ENCODE peak calls at places on chromosomes 12 and 14, in nine cellular contexts. E, A, G, V, T, P, J, W and O are unnamed samples. For H3K4me1, the result is how much of the 10 kb centered on the place peaks cover.

GRCh38 chr12:116135209-116135930 is 142.1 kb downstream of the MED13L start:
- DNase-seq in W (no peak), E (no peak), V (no peak), G (no peak), A (peak), T (no peak), J (peak), P (no peak), O (peak)

GRCh38 chr12:27552886-27553560 is 29.0 kb downstream of the PPFIBP1 start:
- DNase-seq in A (peak), J (peak), W (no peak), T (no peak), P (no peak), V (no peak), G (no peak), E (no peak), O (no peak)

GRCh38 chr14:74954232-74954946 is 1.0 kb downstream of the PGF start:
- DNase-seq in P (no peak), W (no peak), G (peak), J (no peak), V (no peak), A (no peak), E (peak), T (no peak), O (no peak)

GRCh38 chr14:95515523-95516517 is 630 bp downstream of the SYNE3 start:
- DNase-seq in V (no peak), T (peak), E (peak), G (peak), W (peak), A (no peak), P (peak), J (peak), O (peak)

GRCh38 chr14:98382662-98383061 is 889.3 kb downstream of the BCL11B start:
- DNase-seq in A (no peak), T (no peak), E (no peak), V (no peak), G (no peak), J (no peak), W (no peak), P (no peak), O (no peak)

GRCh38 chr12:98085360-98085759 is 430.0 kb upstream of the TMPO start:
- DNase-seq in W (no peak), A (no peak), V (no peak), E (no peak), T (no peak), P (no peak), G (no peak), J (no peak), O (no peak)

GRCh38 chr12:72747460-72747859 is 475.3 kb downstream of the TRHDE start:
- DNase-seq in J (no peak), E (no peak), T (no peak), W (no peak), P (no peak), G (no peak), A (no peak), V (no peak), O (no peak)

GRCh38 chr12:78185651-78186050 is 355.0 kb downstream of the NAV3 start:
- DNase-seq in V (no peak), P (no peak), A (no peak), W (no peak), J (no peak), T (no peak), E (no peak), G (no peak), O (no peak)

GRCh38 chr12:14774944-14775651 is 28.2 kb downstream of the WBP11 start:
- DNase-seq in J (peak), T (no peak), W (peak), V (peak), E (peak), G (peak), A (peak), P (peak), O (peak)

GRCh38 chr12:28180791-28181190 is 9.5 kb upstream of the CCDC91 start:
- DNase-seq in V (no peak), P (no peak), A (peak), J (no peak), G (no peak), E (no peak), T (no peak), W (no peak), O (no peak)

GRCh38 chr12:51687142-51687935 is 96.3 kb downstream of the SCN8A start:
- DNase-seq in W (no peak), T (no peak), A (peak), G (no peak), P (no peak), E (no peak), V (no peak), J (peak), O (no peak)

GRCh38 chr14:64720190-64720589 is 16.0 kb downstream of the PLEKHG3 start:
- DNase-seq in W (no peak), E (no peak), G (no peak), T (no peak), A (peak), P (no peak), J (peak), V (peak), O (peak)

GRCh38 chr12:108820700-108821406 is 36.5 kb downstream of the SSH1 start:
- DNase-seq in J (no peak), W (no peak), V (no peak), A (no peak), E (peak), G (no peak), T (no peak), P (no peak), O (no peak)

GRCh38 chr12:72448089-72448488 is 175.9 kb downstream of the TRHDE start:
- DNase-seq in T (no peak), P (no peak), E (no peak), G (no peak), A (peak), W (no peak), J (no peak), V (no peak), O (no peak)

GRCh38 chr14:71625175-71625574 is 307.1 kb upstream of the RGS6 start:
- DNase-seq in A (no peak), V (no peak), E (no peak), P (no peak), W (no peak), G (no peak), T (no peak), J (no peak), O (no peak)

GRCh38 chr14:93430889-93431670 is at the start of gene UNC79:
- DNase-seq in A (peak), P (no peak), G (no peak), J (peak), E (no peak), W (peak), T (no peak), V (no peak), O (no peak)

GRCh38 chr14:64938972-64939816 is 3.4 kb downstream of the GPX2 start:
- DNase-seq in J (no peak), W (no peak), P (no peak), T (no peak), E (no peak), G (no peak), V (no peak), A (no peak), O (no peak)

GRCh38 chr14:80933282-80933681 is 8.3 kb downstream of the CEP128 start:
- DNase-seq in G (no peak), W (no peak), E (no peak), P (no peak), V (no peak), T (no peak), J (no peak), A (no peak), O (no peak)
- H3K4me1 ChIP-seq in G (under half), W (under half), E (under half), P (under half), V (under half), T (under half), J (under half), A (under half), O (under half)

GRCh38 chr12:50005150-50005549 is 20.1 kb downstream of the RACGAP1 start:
- DNase-seq in J (no peak), A (no peak), E (no peak), P (no peak), T (no peak), V (no peak), G (no peak), W (no peak), O (no peak)
- H3K27ac ChIP-seq in J (no peak), A (no peak), E (no peak), P (no peak), T (no peak), V (no peak), G (no peak), W (no peak), O (no peak)

GRCh38 chr12:77062846-77063461 is 2.4 kb downstream of the E2F7 start:
- DNase-seq in P (no peak), V (no peak), W (no peak), J (no peak), T (no peak), A (peak), E (no peak), G (no peak), O (peak)
- H3K4me1 ChIP-seq in P (under half), V (under half), W (under half), J (under half), T (under half), A (under half), E (under half), G (under half), O (under half)

GRCh38 chr12:132354211-132354981 is 25.0 kb upstream of the GALNT9 start:
- DNase-seq in T (no peak), W (peak), V (no peak), A (no peak), E (peak), J (no peak), P (no peak), G (no peak), O (no peak)

GRCh38 chr12:132357623-132358186 is 28.3 kb upstream of the GALNT9 start:
- DNase-seq in P (no peak), W (no peak), A (no peak), G (no peak), T (no peak), V (no peak), E (peak), J (no peak), O (no peak)

GRCh38 chr12:132354982-132355680 is 25.7 kb upstream of the GALNT9 start:
- DNase-seq in P (no peak), E (peak), T (no peak), A (no peak), J (no peak), G (no peak), V (no peak), W (no peak), O (no peak)

GRCh38 chr12:132355742-132356681 is 26.6 kb upstream of the GALNT9 start:
- DNase-seq in P (no peak), W (peak), A (no peak), J (no peak), E (peak), V (no peak), T (no peak), G (no peak), O (no peak)

DNA sequence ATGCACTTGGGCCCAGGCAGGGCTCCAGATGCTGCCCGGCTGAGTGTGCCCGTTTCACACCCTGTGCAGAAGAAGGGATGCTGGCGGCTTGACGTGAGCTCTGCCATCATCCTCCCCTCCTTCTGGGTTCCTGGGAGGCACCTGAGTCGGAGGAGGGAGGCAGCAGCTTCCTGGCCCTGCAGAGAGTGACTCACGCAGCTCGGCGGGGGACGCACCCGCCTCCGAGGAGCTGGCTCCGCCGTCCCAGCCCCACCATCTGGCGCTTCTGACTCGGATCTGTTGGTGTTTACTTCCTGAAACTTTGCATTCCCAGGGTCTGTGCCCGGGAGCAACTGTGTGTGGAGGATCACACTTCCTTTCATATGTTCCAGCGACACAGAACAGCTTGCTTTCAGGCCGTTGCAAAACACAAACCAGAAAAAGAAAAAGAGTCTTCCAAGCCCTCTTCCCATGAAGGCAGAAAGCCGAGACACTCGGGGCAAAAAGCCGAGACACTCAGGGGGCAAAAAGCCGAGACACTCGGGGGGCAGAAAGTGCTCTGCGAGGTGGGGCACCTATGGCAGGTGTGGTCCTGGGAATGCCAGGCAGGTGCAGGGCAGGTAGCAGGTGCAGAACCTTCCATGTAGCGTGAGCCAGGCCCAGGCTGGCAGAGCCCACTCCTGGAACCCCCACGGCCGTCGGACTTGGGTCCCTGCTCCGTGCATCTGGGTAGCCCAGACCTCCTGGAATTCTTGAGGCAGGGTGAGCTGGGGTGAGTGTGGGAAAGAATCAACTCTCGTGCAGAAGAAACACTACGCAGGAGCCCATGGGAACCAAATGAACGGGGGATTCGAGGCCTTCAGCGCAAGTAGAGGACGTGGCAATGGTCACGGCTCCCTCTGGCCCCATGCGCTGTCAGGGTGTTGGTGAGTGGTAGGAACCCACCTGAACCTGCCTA is 27.6 kb upstream of the GALNT9 start:
- DNase-seq in W (no peak), P (no peak), A (peak), V (no peak), E (peak), T (no peak), G (no peak), J (peak), O (no peak)
- H3K27ac ChIP-seq in W (no peak), P (no peak), A (no peak), V (no peak), E (no peak), T (no peak), G (no peak), J (no peak), O (no peak)

GRCh38 chr12:53805801-53806200 is 54.0 kb upstream of the CISTR start:
- DNase-seq in E (no peak), W (no peak), T (no peak), G (no peak), A (no peak), P (no peak), V (no peak), J (peak), O (no peak)

GRCh38 chr12:53804429-53804828 is 52.6 kb upstream of the CISTR start:
- DNase-seq in V (peak), T (no peak), W (no peak), P (no peak), E (no peak), G (no peak), J (no peak), A (no peak), O (no peak)

GRCh38 chr12:53803703-53804102 is 51.9 kb upstream of the CISTR start:
- DNase-seq in A (no peak), E (no peak), J (no peak), W (no peak), G (no peak), T (no peak), P (no peak), V (no peak), O (no peak)

GRCh38 chr12:53806689-53807088 is 54.9 kb upstream of the CISTR start:
- DNase-seq in V (no peak), E (no peak), P (no peak), W (no peak), T (no peak), J (no peak), G (no peak), A (peak), O (peak)

GRCh38 chr12:53805067-53805466 is 53.3 kb upstream of the CISTR start:
- DNase-seq in T (no peak), E (no peak), V (no peak), G (no peak), P (no peak), W (no peak), J (no peak), A (peak), O (no peak)
- H3K4me1 ChIP-seq in T (under half), E (under half), V (under half), G (under half), P (under half), W (under half), J (under half), A (under half), O (under half)

GRCh38 chr12:111451649-111452129 is 46.0 kb downstream of the SH2B3 start:
- DNase-seq in W (no peak), A (peak), J (peak), G (no peak), T (no peak), P (no peak), V (no peak), E (no peak), O (peak)

GRCh38 chr12:111448831-111449790 is 43.4 kb downstream of the SH2B3 start:
- DNase-seq in E (no peak), G (no peak), W (no peak), P (no peak), A (no peak), J (no peak), T (no peak), V (no peak), O (no peak)

GRCh38 chr12:111453071-111453989 is 47.6 kb downstream of the SH2B3 start:
- DNase-seq in J (no peak), T (no peak), W (no peak), E (no peak), G (no peak), V (no peak), P (no peak), A (no peak), O (peak)

GRCh38 chr12:111450676-111451075 is 45.0 kb downstream of the SH2B3 start:
- DNase-seq in T (no peak), W (no peak), A (no peak), E (no peak), J (no peak), V (no peak), P (no peak), G (no peak), O (no peak)

DNA sequence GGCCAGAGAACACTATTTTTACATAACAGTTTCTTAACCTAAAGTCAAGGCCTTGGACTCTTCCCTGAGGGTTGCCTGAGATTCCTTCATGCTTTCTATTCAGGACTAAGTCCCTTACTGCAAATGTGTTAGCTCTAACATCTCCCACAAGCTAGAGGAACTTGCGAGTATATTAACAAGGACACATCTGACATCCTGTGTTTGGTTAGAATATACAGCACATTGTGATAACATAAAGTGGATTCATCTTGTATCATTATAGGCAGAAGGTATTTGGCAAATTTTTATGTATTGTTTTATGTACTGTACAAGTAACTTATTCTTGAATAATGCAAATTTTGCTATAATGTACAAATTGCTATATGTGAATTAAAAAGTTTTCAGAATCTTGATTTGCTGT is 45.5 kb downstream of the SH2B3 start:
- DNase-seq in E (no peak), T (no peak), A (no peak), V (no peak), J (no peak), P (no peak), G (no peak), W (no peak), O (no peak)
- H3K27ac ChIP-seq in E (no peak), T (no peak), A (no peak), V (no peak), J (peak), P (no peak), G (peak), W (peak), O (no peak)

DNA sequence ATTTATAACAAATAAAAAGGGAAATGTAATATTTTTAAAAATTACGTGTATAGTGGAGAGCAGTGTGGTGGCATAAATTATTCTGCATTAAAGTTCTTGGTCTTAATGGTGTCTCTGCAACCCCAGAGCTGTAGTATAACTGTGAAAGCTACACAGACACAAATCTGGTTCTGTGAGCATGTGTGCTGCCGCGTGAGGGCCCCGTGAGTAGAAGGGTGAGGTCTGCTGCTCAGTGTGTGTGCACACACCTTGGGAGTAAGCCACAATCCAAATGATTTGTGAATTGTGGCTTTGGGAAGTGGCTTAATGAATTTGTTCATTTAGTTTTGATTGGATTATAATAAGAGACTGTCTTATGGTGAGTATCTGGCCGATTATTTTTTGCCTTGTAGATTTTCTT is 16.8 kb downstream of the PELI2 start:
- DNase-seq in W (no peak), P (no peak), E (no peak), T (no peak), V (no peak), G (no peak), J (peak), A (no peak), O (no peak)
- H3K4me1 ChIP-seq in W (under half), P (under half), E (under half), T (under half), V (under half), G (under half), J (under half), A (under half), O (under half)

GRCh38 chr12:3199551-3200031 is 122.4 kb downstream of the TSPAN9 start:
- DNase-seq in E (no peak), A (peak), J (peak), W (no peak), V (no peak), T (no peak), G (no peak), P (no peak), O (no peak)
- H3K27ac ChIP-seq in E (no peak), A (no peak), J (no peak), W (peak), V (no peak), T (no peak), G (peak), P (no peak), O (no peak)